ENCODE peak calls at places on chromosomes 11 and 22, in seven cellular contexts. R is adrenal gland, E is neural progenitor cell, L is pancreas, X is hepatocyte, M is transverse colon, T is lower lobe of right lung. U is an unnamed sample. For H3K9me3, the result is how much of the 10 kb centered on the place peaks cover.

GRCh38 chr22:29205598-29206371 is at the start of gene EMID1:
- DNase-seq in R (peak), E (peak), L (peak), X (peak), M (peak), T (peak), U (peak)

GRCh38 chr11:128365044-128365443 is 222.3 kb downstream of the ETS1 start:
- DNase-seq in R (no peak), E (peak), L (no peak), X (peak), M (no peak), T (no peak), U (no peak)

GRCh38 chr11:2725367-2726300 is 25.8 kb upstream of the KCNQ1OT1 start:
- DNase-seq in R (peak), E (no peak), L (no peak), X (peak), M (no peak), T (no peak), U (peak)

GRCh38 chr11:95330332-95330731 is 99.3 kb upstream of the SESN3 start:
- DNase-seq in R (no peak), E (no peak), L (no peak), X (no peak), M (no peak), T (no peak), U (no peak)

GRCh38 chr11:69049490-69049867 is 747 bp downstream of the TPCN2 start:
- DNase-seq in R (no peak), E (no peak), L (no peak), X (no peak), M (no peak), T (peak), U (no peak)

GRCh38 chr11:27467181-27467913 is 5.2 kb downstream of the LGR4 start:
- DNase-seq in R (no peak), E (no peak), L (no peak), X (no peak), M (no peak), T (no peak), U (no peak)

GRCh38 chr11:121538054-121538453 is 85.3 kb upstream of the SORL1-AS1 start:
- DNase-seq in R (no peak), E (no peak), L (no peak), X (no peak), M (no peak), T (no peak), U (no peak)

GRCh38 chr11:72238040-72238450 is 5.9 kb downstream of the PHOX2A start:
- DNase-seq in R (peak), E (peak), L (peak), X (peak), M (peak), T (peak), U (peak)

GRCh38 chr11:65560555-65561418 is 2.6 kb upstream of the LTBP3 start:
- DNase-seq in R (peak), E (peak), L (no peak), X (peak), M (peak), T (no peak), U (peak)

GRCh38 chr11:78922886-78923625 is 348.4 kb upstream of the NARS2 start:
- DNase-seq in R (no peak), E (no peak), L (no peak), X (no peak), M (no peak), T (no peak), U (no peak)

GRCh38 chr11:128506999-128507591 is 80.3 kb downstream of the ETS1 start:
- DNase-seq in R (peak), E (no peak), L (peak), X (peak), M (peak), T (peak), U (peak)

GRCh38 chr11:105870521-105871113 is 151.4 kb downstream of the MSANTD4 start:
- DNase-seq in R (no peak), E (no peak), L (no peak), X (no peak), M (no peak), T (no peak), U (no peak)

GRCh38 chr11:33696931-33697638 is 3.5 kb downstream of the C11orf91 start:
- DNase-seq in R (no peak), E (no peak), L (no peak), X (no peak), M (no peak), T (no peak), U (no peak)

GRCh38 chr11:93850585-93851018 is at the start of gene VSTM5:
- DNase-seq in R (no peak), E (no peak), L (no peak), X (no peak), M (no peak), T (no peak), U (no peak)

GRCh38 chr11:65851083-65851579 is 6.8 kb downstream of the CFL1 start:
- DNase-seq in R (no peak), E (peak), L (no peak), X (peak), M (no peak), T (no peak), U (peak)

GRCh38 chr11:121328213-121328966 is 35.8 kb downstream of the SC5D start:
- DNase-seq in R (no peak), E (no peak), L (no peak), X (no peak), M (no peak), T (no peak), U (no peak)

GRCh38 chr11:101885631-101886030 is 29.2 kb upstream of the CEP126 start:
- DNase-seq in R (no peak), E (no peak), L (no peak), X (no peak), M (no peak), T (no peak), U (no peak)

GRCh38 chr11:123799438-123799837 is 6.7 kb downstream of the OR6M1 start:
- DNase-seq in R (no peak), E (no peak), L (no peak), X (no peak), M (no peak), T (no peak), U (peak)

GRCh38 chr11:105821366-105821765 is 200.7 kb downstream of the MSANTD4 start:
- DNase-seq in R (no peak), E (no peak), L (no peak), X (no peak), M (no peak), T (no peak), U (no peak)

GRCh38 chr22:43142881-43143562 is at the start of gene MCAT:
- DNase-seq in R (peak), E (peak), L (peak), X (peak), M (peak), T (peak), U (peak)

GRCh38 chr11:20026629-20027545 is 133.4 kb downstream of the DBX1 start:
- DNase-seq in R (no peak), E (peak), L (peak), X (peak), M (no peak), T (no peak), U (no peak)

GRCh38 chr22:42993651-42994275 is 21.2 kb downstream of the PACSIN2 start:
- DNase-seq in R (peak), E (no peak), L (no peak), X (no peak), M (no peak), T (no peak), U (no peak)

GRCh38 chr11:75142714-75143419 is 8.0 kb upstream of the SLCO2B1 start:
- DNase-seq in R (peak), E (no peak), L (no peak), X (peak), M (peak), T (peak), U (peak)

GRCh38 chr11:75141166-75141565 is 9.7 kb upstream of the SLCO2B1 start:
- DNase-seq in R (no peak), E (no peak), L (no peak), X (no peak), M (no peak), T (no peak), U (no peak)

GRCh38 chr11:75144716-75145014 is 6.2 kb upstream of the SLCO2B1 start:
- DNase-seq in R (no peak), E (no peak), L (no peak), X (no peak), M (no peak), T (no peak), U (no peak)

GRCh38 chr11:75145196-75145971 is 5.5 kb upstream of the SLCO2B1 start:
- DNase-seq in R (no peak), E (no peak), L (no peak), X (no peak), M (no peak), T (no peak), U (no peak)

GRCh38 chr11:75143420-75143731 is 7.5 kb upstream of the SLCO2B1 start:
- DNase-seq in R (no peak), E (no peak), L (no peak), X (no peak), M (no peak), T (no peak), U (no peak)
- H3K27ac ChIP-seq in R (no peak), E (no peak), L (no peak), X (no peak), M (peak), T (peak), U (no peak)

GRCh38 chr22:16968218-16968595 is 39.8 kb downstream of the GAB4 start:
- DNase-seq in R (no peak), E (no peak), L (no peak), X (no peak), M (no peak), T (no peak), U (no peak)
- H3K9me3 ChIP-seq in R (under half), E (under half), L (under half), X (under half), M (under half), T (under half), U (under half)

GRCh38 chr22:37002633-37003032 is 16.6 kb downstream of the TST start:
- DNase-seq in R (no peak), E (no peak), L (no peak), X (no peak), M (no peak), T (no peak), U (no peak)
- TF ChIP-seq CTCF in R (no peak), E (no peak), L (no peak), X (no peak), M (no peak), T (no peak), U (no peak)

DNA sequence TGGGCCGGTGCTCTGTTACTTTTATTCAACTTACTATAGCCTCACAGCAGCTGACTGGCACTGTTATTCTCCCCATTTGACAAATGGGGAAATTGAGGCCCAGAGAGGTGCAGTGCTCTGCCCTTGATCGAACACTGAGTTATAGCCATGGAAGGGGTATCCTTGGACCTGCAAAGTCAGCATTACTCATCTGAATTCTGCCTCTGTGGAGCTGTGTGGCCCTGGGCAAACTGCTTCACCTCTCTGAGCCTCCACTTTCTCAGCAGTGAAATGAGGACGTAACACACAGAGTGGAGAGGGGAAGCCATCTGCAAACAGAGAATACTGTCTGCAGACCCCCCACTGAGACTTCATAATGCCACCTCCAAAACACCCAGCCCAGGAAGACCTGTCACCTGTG is 25.3 kb downstream of the TPST2 start:
- DNase-seq in R (no peak), E (no peak), L (no peak), X (no peak), M (no peak), T (no peak), U (no peak)
- H3K27ac ChIP-seq in R (no peak), E (no peak), L (peak), X (no peak), M (no peak), T (no peak), U (no peak)

DNA sequence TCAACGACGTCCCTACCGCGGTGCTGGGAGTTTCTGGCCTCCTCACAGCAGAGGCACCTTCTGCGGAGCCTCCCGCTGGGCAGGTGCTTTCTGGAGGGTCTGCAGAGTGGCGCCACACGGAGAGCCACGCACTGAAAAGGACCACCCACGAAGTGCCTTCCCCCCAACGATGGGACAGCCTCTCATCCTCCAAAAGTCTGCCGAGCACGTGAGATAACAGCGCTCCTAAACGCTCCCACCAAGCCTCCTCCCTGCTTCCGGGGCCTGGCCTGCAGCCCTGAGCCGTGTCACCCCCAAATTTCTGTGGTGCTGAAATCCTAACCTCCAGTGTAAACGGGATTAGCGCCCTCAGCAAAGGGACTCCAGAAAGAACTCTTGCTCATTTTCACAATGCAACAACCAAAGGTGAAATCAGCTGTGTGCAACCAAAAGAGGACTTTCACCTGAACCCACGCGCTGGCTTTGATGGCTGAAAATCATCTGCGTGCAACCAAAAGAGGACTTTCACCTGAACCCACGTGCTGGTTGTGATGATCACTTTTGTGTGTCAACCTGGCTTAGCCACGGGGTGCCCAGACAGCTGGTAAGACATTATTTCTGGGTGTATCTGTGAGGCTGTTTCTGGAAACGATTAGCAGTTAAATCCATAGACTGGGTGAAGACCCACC is 924.6 kb downstream of the BRD1 start:
- DNase-seq in R (no peak), E (no peak), L (no peak), X (no peak), M (no peak), T (no peak), U (no peak)
- H3K9me3 ChIP-seq in R (under half), E (under half), L (under half), X (under half), M (under half), T (under half), U (under half)